ENCODE peak calls at places on chromosomes 3 and 15, in six cellular contexts. One of them, this sample, is unnamed.

GRCh38 chr3:185813691-185814215 is 11.1 kb downstream of the IGF2BP2 start:
- DNase-seq in H9: peak
- DNase-seq in mesendoderm: peak
- DNase-seq in neuronal stem cell: no peak
- DNase-seq in mesenchymal stem cell: peak
- DNase-seq in H1: no peak
- DNase-seq in this sample: peak

GRCh38 chr3:52193059-52193458 is 4.9 kb upstream of the ALAS1 start:
- DNase-seq in H9: no peak
- DNase-seq in mesendoderm: no peak
- DNase-seq in neuronal stem cell: no peak
- DNase-seq in mesenchymal stem cell: peak
- DNase-seq in H1: no peak
- DNase-seq in this sample: peak

GRCh38 chr15:101439285-101439919 is 50.1 kb downstream of the PCSK6 start:
- DNase-seq in H9: no peak
- DNase-seq in mesendoderm: no peak
- DNase-seq in neuronal stem cell: no peak
- DNase-seq in mesenchymal stem cell: peak
- DNase-seq in H1: peak
- DNase-seq in this sample: no peak

GRCh38 chr3:142088522-142088921 is 60.8 kb downstream of the TFDP2 start:
- DNase-seq in H9: no peak
- DNase-seq in mesendoderm: peak
- DNase-seq in neuronal stem cell: no peak
- DNase-seq in mesenchymal stem cell: no peak
- DNase-seq in H1: no peak
- DNase-seq in this sample: no peak

GRCh38 chr15:100764778-100765457 is 114.7 kb upstream of the ALDH1A3 start:
- DNase-seq in H9: no peak
- DNase-seq in mesendoderm: no peak
- DNase-seq in neuronal stem cell: no peak
- DNase-seq in mesenchymal stem cell: peak
- DNase-seq in H1: peak
- DNase-seq in this sample: peak

GRCh38 chr15:31345606-31346366 is 19.2 kb downstream of the KLF13 start:
- DNase-seq in H9: no peak
- DNase-seq in mesendoderm: no peak
- DNase-seq in neuronal stem cell: no peak
- DNase-seq in mesenchymal stem cell: no peak
- DNase-seq in H1: no peak
- DNase-seq in this sample: no peak

GRCh38 chr3:105832618-105833017 is 36.2 kb downstream of the CBLB start:
- DNase-seq in H9: no peak
- DNase-seq in mesendoderm: no peak
- DNase-seq in neuronal stem cell: no peak
- DNase-seq in mesenchymal stem cell: no peak
- DNase-seq in H1: no peak
- DNase-seq in this sample: no peak

GRCh38 chr15:28106294-28107110 is 7.4 kb upstream of the OCA2 start:
- DNase-seq in H9: peak
- DNase-seq in mesendoderm: no peak
- DNase-seq in neuronal stem cell: no peak
- DNase-seq in mesenchymal stem cell: peak
- DNase-seq in H1: no peak
- DNase-seq in this sample: no peak

GRCh38 chr15:28876131-28876844 is 9.5 kb upstream of the APBA2 start:
- DNase-seq in H9: peak
- DNase-seq in mesendoderm: peak
- DNase-seq in neuronal stem cell: peak
- DNase-seq in mesenchymal stem cell: no peak
- DNase-seq in H1: peak
- DNase-seq in this sample: no peak

GRCh38 chr3:20061331-20061730 is 21.1 kb downstream of the KAT2B start:
- DNase-seq in H9: no peak
- DNase-seq in mesendoderm: no peak
- DNase-seq in neuronal stem cell: no peak
- DNase-seq in mesenchymal stem cell: no peak
- DNase-seq in H1: no peak
- DNase-seq in this sample: no peak
- H2BK15ac ChIP-seq in H9: no peak
- H2BK15ac ChIP-seq in mesendoderm: no peak
- H2BK15ac ChIP-seq in neuronal stem cell: no peak
- H2BK15ac ChIP-seq in mesenchymal stem cell: no peak
- H2BK15ac ChIP-seq in H1: no peak
- H2BK15ac ChIP-seq in this sample: no peak

DNA sequence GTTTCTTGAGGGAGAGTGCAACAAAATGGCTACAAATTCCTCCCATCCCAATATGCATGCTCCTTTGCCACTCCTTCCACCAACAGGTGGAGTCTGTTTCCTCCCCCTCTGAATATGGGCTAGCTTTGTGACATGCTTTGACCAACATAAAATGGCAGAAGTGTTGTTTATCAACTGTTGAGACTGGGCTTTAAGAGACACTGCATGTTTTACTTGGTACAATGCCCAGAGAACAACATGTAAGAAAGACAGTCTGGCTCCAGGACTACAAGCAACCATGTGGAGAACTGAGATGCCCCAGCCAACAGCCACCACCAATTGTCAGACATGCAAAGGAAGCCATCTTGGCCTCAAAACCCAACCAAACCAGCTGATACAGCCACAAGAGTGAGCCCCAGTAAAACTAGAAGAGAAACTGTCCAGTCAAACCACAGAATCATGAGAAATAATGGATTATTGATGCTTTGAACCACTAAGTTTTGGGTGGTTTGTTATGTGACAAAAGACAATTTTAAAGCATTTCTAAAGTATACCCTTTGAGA is 40.5 kb downstream of the NUDT16 start:
- DNase-seq in H9: no peak
- DNase-seq in mesendoderm: no peak
- DNase-seq in neuronal stem cell: no peak
- DNase-seq in mesenchymal stem cell: no peak
- DNase-seq in H1: no peak
- DNase-seq in this sample: no peak
- H2BK15ac ChIP-seq in H9: no peak
- H2BK15ac ChIP-seq in mesendoderm: no peak
- H2BK15ac ChIP-seq in neuronal stem cell: no peak
- H2BK15ac ChIP-seq in mesenchymal stem cell: no peak
- H2BK15ac ChIP-seq in H1: no peak
- H2BK15ac ChIP-seq in this sample: no peak

GRCh38 chr15:86620636-86621349 is 541.1 kb downstream of the AGBL1 start:
- DNase-seq in H9: no peak
- DNase-seq in mesendoderm: peak
- DNase-seq in neuronal stem cell: no peak
- DNase-seq in mesenchymal stem cell: no peak
- DNase-seq in H1: no peak
- DNase-seq in this sample: no peak
- H2BK15ac ChIP-seq in H9: no peak
- H2BK15ac ChIP-seq in mesendoderm: no peak
- H2BK15ac ChIP-seq in neuronal stem cell: no peak
- H2BK15ac ChIP-seq in mesenchymal stem cell: no peak
- H2BK15ac ChIP-seq in H1: no peak
- H2BK15ac ChIP-seq in this sample: no peak

DNA sequence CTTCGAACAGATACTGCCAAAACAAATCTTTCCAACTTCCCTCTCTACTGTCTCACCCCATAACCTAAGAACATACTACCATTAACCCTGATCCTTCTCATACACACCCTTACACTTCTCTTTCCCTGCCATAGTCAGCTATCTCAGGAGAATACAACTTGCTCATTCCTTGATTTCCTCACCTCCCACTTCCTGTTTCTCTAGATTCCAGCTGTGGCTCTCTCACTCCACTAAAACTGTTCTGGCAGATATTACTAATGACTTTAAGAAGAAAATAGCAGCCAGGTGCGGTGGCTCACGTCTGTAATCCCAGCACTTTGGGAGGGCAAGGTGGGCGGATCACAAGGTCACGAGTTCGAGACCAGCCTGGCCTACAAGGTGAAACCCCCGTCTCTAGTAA is 4.6 kb downstream of the LSG1 start:
- DNase-seq in H9: no peak
- DNase-seq in mesendoderm: no peak
- DNase-seq in neuronal stem cell: no peak
- DNase-seq in mesenchymal stem cell: no peak
- DNase-seq in H1: no peak
- DNase-seq in this sample: no peak
- H2BK15ac ChIP-seq in H9: no peak
- H2BK15ac ChIP-seq in mesendoderm: no peak
- H2BK15ac ChIP-seq in neuronal stem cell: no peak
- H2BK15ac ChIP-seq in mesenchymal stem cell: no peak
- H2BK15ac ChIP-seq in H1: no peak
- H2BK15ac ChIP-seq in this sample: no peak

DNA sequence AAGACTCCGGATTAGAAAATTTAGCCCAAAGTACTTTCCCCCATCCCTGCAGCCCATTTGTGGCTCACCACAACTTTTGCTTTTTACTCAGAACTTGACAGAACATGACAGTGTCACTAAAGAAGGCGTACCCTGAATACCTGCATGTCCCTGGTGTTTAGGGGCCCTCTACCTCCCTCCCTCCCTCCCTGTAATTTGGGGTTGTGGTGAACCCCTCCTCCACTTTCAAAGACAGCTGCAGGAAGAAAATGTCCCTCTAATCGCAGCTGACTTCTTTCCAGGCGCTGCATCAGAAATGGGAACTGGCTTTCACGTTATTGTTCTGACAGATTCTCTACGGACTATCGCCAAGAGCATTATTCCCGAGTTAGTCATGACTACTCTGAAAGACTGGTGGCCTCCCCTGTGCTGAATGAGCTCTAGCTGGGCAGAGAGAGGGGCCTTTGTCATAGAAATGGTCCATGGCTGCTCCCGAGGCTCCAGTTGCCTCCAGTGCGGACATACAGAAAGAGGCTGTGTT is 93.2 kb upstream of the ARHGEF3 start:
- DNase-seq in H9: no peak
- DNase-seq in mesendoderm: no peak
- DNase-seq in neuronal stem cell: no peak
- DNase-seq in mesenchymal stem cell: peak
- DNase-seq in H1: no peak
- DNase-seq in this sample: peak
- H2BK15ac ChIP-seq in H9: no peak
- H2BK15ac ChIP-seq in mesendoderm: no peak
- H2BK15ac ChIP-seq in neuronal stem cell: no peak
- H2BK15ac ChIP-seq in mesenchymal stem cell: no peak
- H2BK15ac ChIP-seq in H1: no peak
- H2BK15ac ChIP-seq in this sample: no peak

GRCh38 chr3:151792411-151792810 is 21.5 kb upstream of the AADAC start:
- DNase-seq in H9: no peak
- DNase-seq in mesendoderm: no peak
- DNase-seq in neuronal stem cell: no peak
- DNase-seq in mesenchymal stem cell: no peak
- DNase-seq in H1: no peak
- DNase-seq in this sample: no peak

GRCh38 chr3:151794080-151794479 is 19.8 kb upstream of the AADAC start:
- DNase-seq in H9: no peak
- DNase-seq in mesendoderm: no peak
- DNase-seq in neuronal stem cell: no peak
- DNase-seq in mesenchymal stem cell: no peak
- DNase-seq in H1: no peak
- DNase-seq in this sample: no peak

GRCh38 chr3:151788401-151788800 is 25.5 kb upstream of the AADAC start:
- DNase-seq in H9: no peak
- DNase-seq in mesendoderm: peak
- DNase-seq in neuronal stem cell: no peak
- DNase-seq in mesenchymal stem cell: no peak
- DNase-seq in H1: no peak
- DNase-seq in this sample: no peak

GRCh38 chr3:151787626-151788025 is 26.3 kb upstream of the AADAC start:
- DNase-seq in H9: no peak
- DNase-seq in mesendoderm: no peak
- DNase-seq in neuronal stem cell: no peak
- DNase-seq in mesenchymal stem cell: no peak
- DNase-seq in H1: no peak
- DNase-seq in this sample: peak

GRCh38 chr3:151789853-151790463 is 24.0 kb upstream of the AADAC start:
- DNase-seq in H9: no peak
- DNase-seq in mesendoderm: no peak
- DNase-seq in neuronal stem cell: no peak
- DNase-seq in mesenchymal stem cell: no peak
- DNase-seq in H1: no peak
- DNase-seq in this sample: no peak
- H2BK15ac ChIP-seq in H9: no peak
- H2BK15ac ChIP-seq in mesendoderm: no peak
- H2BK15ac ChIP-seq in neuronal stem cell: no peak
- H2BK15ac ChIP-seq in mesenchymal stem cell: no peak
- H2BK15ac ChIP-seq in H1: no peak
- H2BK15ac ChIP-seq in this sample: no peak

GRCh38 chr3:121750087-121750415 is 510 bp upstream of the GOLGB1 start:
- DNase-seq in H9: no peak
- DNase-seq in mesendoderm: no peak
- DNase-seq in neuronal stem cell: no peak
- DNase-seq in mesenchymal stem cell: no peak
- DNase-seq in H1: no peak
- DNase-seq in this sample: no peak
- H2BK15ac ChIP-seq in H9: no peak
- H2BK15ac ChIP-seq in mesendoderm: no peak
- H2BK15ac ChIP-seq in neuronal stem cell: no peak
- H2BK15ac ChIP-seq in mesenchymal stem cell: no peak
- H2BK15ac ChIP-seq in H1: no peak
- H2BK15ac ChIP-seq in this sample: no peak

GRCh38 chr3:66602237-66602636 is 101.4 kb upstream of the LRIG1 start:
- DNase-seq in H9: no peak
- DNase-seq in mesendoderm: no peak
- DNase-seq in neuronal stem cell: no peak
- DNase-seq in mesenchymal stem cell: no peak
- DNase-seq in H1: no peak
- DNase-seq in this sample: peak
- H2BK15ac ChIP-seq in H9: no peak
- H2BK15ac ChIP-seq in mesendoderm: no peak
- H2BK15ac ChIP-seq in neuronal stem cell: no peak
- H2BK15ac ChIP-seq in mesenchymal stem cell: no peak
- H2BK15ac ChIP-seq in H1: no peak
- H2BK15ac ChIP-seq in this sample: peak